ENCODE peak calls at places on chromosomes 5 and 9, in five cellular contexts. J, Q, M, U and V are unnamed samples.
A peak's percentile ranks its signal among the peaks of the same experiment; 100 is the strongest.

GRCh38 chr9:128629136-128629535 is 27.5 kb downstream of the DYNC2I2 start:
- DNase-seq in J (no peak), Q (peak; percentile 35), M (no peak), U (no peak), V (no peak)

GRCh38 chr5:126004636-126005035 is 418.6 kb upstream of the GRAMD2B start:
- DNase-seq in J (no peak), Q (no peak), M (no peak), U (no peak), V (no peak)

GRCh38 chr9:14315754-14316573 is 2.0 kb upstream of the NFIB start:
- DNase-seq in J (no peak), Q (peak; percentile 52), M (peak; percentile 31), U (peak; percentile 33), V (no peak)

GRCh38 chr5:161105563-161105962 is 253.6 kb upstream of the ATP10B start:
- DNase-seq in J (no peak), Q (no peak), M (no peak), U (peak; percentile 27), V (no peak)

GRCh38 chr9:92723299-92723625 is 41.4 kb downstream of the BICD2 start:
- DNase-seq in J (no peak), Q (no peak), M (no peak), U (no peak), V (no peak)

GRCh38 chr5:123297866-123298265 is 125.3 kb downstream of the CEP120 start:
- DNase-seq in J (no peak), Q (no peak), M (no peak), U (no peak), V (no peak)

GRCh38 chr5:35274839-35275509 is 44.7 kb upstream of the PRLR start:
- DNase-seq in J (no peak), Q (no peak), M (no peak), U (no peak), V (no peak)

GRCh38 chr9:126822278-126822677 is 17.4 kb downstream of the ZBTB43 start:
- DNase-seq in J (no peak), Q (no peak), M (no peak), U (no peak), V (no peak)

GRCh38 chr5:154694159-154694558 is 61.0 kb upstream of the LARP1 start:
- DNase-seq in J (no peak), Q (no peak), M (no peak), U (no peak), V (no peak)

GRCh38 chr9:130939405-130939941 is 426 bp upstream of the FIBCD1 start:
- DNase-seq in J (no peak), Q (no peak), M (no peak), U (no peak), V (no peak)

GRCh38 chr5:110869927-110870326 is 131.1 kb downstream of the SLC25A46 start:
- DNase-seq in J (no peak), Q (no peak), M (no peak), U (no peak), V (no peak)

GRCh38 chr5:121378559-121379359 is 472.9 kb upstream of the FTMT start:
- DNase-seq in J (no peak), Q (no peak), M (no peak), U (no peak), V (no peak)

GRCh38 chr5:157168286-157168685 is 2.2 kb upstream of the GARIN3 start:
- DNase-seq in J (no peak), Q (no peak), M (no peak), U (no peak), V (no peak)

GRCh38 chr9:136644343-136644592 is 18.4 kb upstream of the EGFL7 start:
- DNase-seq in J (no peak), Q (peak; percentile 94), M (no peak), U (peak; percentile 87), V (no peak)

DNA sequence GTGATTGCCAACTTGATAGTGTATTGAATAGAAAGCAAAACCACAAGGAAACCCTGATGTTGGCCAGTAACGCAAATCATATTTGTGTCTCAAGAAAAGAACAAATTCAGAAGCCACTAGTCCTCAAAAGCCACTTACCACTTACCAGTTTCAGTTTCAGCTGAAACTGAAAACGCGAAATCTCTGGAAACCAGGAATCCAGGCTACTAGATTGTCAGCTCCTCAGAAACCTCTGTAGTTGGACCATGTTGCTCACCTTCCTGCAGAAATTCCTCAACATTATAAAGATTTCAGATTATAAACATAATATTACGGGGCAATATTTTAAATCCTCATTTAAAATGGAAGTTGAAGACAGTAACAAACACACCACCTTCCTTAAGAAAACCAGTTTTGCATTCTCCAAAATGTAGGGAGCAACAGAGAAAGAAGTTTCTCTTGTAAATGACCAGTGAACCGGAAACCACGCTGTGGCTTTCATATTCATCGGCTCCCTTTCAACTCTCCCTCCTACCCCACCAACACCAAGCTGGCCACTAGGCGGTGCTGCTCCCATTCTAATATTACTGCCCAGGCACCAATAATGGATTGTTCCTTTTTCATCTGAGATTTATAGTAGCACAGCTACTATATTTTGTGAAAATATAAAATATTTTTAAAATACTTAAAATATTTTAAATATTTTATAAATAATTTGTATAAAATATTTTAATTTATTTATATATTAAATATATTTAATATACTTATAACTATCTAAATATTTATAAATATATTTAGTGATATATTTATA is 8.7 kb upstream of the TMED7 start:
- DNase-seq in J (peak; percentile 86), Q (peak; percentile 93), M (peak; percentile 86), U (peak; percentile 94), V (peak; percentile 78)
- H3K27ac ChIP-seq in J (no peak overlapping the region), Q (no peak overlapping the region), M (peak overlapping the region; percentile 45), U (peak overlapping the region; percentile 41), V (peak overlapping the region; percentile 26)

GRCh38 chr5:140677947-140678346 is 4.6 kb upstream of the DND1 start:
- DNase-seq in J (no peak), Q (no peak), M (no peak), U (no peak), V (no peak)
- H3K36me3 ChIP-seq in J (peaks cover 84% of the 10 kb centered on the region), Q (peaks cover 16% of the 10 kb centered on the region), M (peaks cover 53% of the 10 kb centered on the region), U (peaks cover 100% of the 10 kb centered on the region), V (peaks cover 53% of the 10 kb centered on the region)

GRCh38 chr5:151140686-151141459 is 16.7 kb downstream of the ANXA6 start:
- DNase-seq in J (no peak), Q (no peak), M (no peak), U (no peak), V (no peak)
- H3K27ac ChIP-seq in J (peak overlapping the region; percentile 57), Q (no peak overlapping the region), M (peak overlapping the region; percentile 78), U (peak overlapping the region; percentile 48), V (peak overlapping the region; percentile 68)

GRCh38 chr9:111924281-111924680 is 27.7 kb downstream of the UGCG start:
- DNase-seq in J (no peak), Q (no peak), M (no peak), U (no peak), V (no peak)
- H3K36me3 ChIP-seq in J (peaks cover 51% of the 10 kb centered on the region), Q (no peaks in the 10 kb centered on the region), M (no peaks in the 10 kb centered on the region), U (peaks cover 9% of the 10 kb centered on the region), V (peaks cover 5% of the 10 kb centered on the region)

GRCh38 chr9:113543286-113544000 is 79.9 kb downstream of the RGS3 start:
- DNase-seq in J (no peak), Q (no peak), M (no peak), U (peak; percentile 15), V (no peak)

GRCh38 chr9:113542016-113542415 is 78.5 kb downstream of the RGS3 start:
- DNase-seq in J (no peak), Q (no peak), M (no peak), U (no peak), V (no peak)

GRCh38 chr9:113540466-113540865 is 76.9 kb downstream of the RGS3 start:
- DNase-seq in J (no peak), Q (no peak), M (no peak), U (peak; percentile 17), V (no peak)

GRCh38 chr9:113542741-113543140 is 79.2 kb downstream of the RGS3 start:
- DNase-seq in J (no peak), Q (no peak), M (no peak), U (no peak), V (no peak)

DNA sequence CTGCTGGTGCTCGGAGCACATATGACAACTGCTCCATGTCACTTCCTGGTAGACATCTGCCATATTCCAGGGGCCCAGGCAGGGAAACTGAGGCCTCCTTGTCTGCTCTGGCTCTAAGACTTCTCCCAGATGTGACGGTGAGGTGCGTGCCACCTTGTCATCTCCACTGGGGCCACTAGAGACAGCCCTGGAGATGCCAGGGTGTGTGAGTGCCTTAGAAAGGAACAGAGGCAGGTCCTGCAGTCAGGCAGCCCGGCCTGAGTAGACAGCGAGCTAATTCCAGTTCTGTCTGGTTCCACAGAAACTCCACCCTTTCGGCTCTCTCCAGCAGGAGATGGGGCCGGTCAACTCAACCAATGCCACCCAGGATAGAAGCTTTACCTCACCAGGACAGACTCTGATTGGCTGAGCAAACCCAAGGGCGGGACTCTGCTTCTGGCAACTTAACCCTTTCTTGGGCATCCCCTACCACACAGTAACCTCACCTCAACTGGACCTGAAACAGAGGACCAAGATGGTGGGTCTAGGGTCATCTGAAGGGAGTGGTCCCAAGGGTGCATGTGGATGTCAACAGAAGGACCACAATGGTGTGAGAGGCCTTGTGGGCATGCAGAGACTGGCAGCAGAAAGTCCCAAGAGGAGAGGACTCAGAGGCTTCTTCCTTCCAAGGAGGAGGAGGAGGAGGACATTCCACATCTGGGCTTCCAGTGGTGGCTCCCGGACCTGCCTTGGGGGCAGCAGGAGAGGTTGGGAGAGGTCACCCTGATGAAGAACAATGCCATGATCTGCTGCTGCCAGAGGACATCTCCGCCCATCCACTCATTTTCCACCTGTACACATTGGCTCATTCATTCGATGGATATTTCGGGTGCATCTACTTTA is 77.7 kb downstream of the RGS3 start:
- DNase-seq in J (peak; percentile 52), Q (peak; percentile 54), M (no peak), U (peak; percentile 19), V (no peak)
- H3K27ac ChIP-seq in J (no peak overlapping the region), Q (no peak overlapping the region), M (peak overlapping the region; percentile 2), U (peak overlapping the region; percentile 7), V (no peak overlapping the region)

GRCh38 chr5:104130320-104130719 is 567.7 kb upstream of the NUDT12 start:
- DNase-seq in J (no peak), Q (no peak), M (no peak), U (no peak), V (no peak)

GRCh38 chr5:104126980-104127379 is 564.4 kb upstream of the NUDT12 start:
- DNase-seq in J (no peak), Q (no peak), M (no peak), U (no peak), V (no peak)

GRCh38 chr5:104128348-104128747 is 565.8 kb upstream of the NUDT12 start:
- DNase-seq in J (no peak), Q (no peak), M (no peak), U (no peak), V (no peak)
- H3K36me3 ChIP-seq in J (no peaks in the 10 kb centered on the region), Q (no peaks in the 10 kb centered on the region), M (no peaks in the 10 kb centered on the region), U (no peaks in the 10 kb centered on the region), V (no peaks in the 10 kb centered on the region)